ENCODE peak calls at places on chromosome 12, in eight cellular contexts. M, P, U, N, B, S, Y and V are unnamed samples.

GRCh38 chr12:67042697-67043131 is 226.4 kb upstream of the CAND1 start:
- DNase-seq in S (no peak), B (peak; percentile 53), M (peak; percentile 4), N (no peak), Y (peak; percentile 2), P (no peak), U (no peak), V (no peak)

GRCh38 chr12:121793501-121793835 is at the start of gene RHOF:
- DNase-seq in U (no peak), B (peak; percentile 42), Y (no peak), S (no peak), P (peak; percentile 61), N (peak; percentile 95), M (no peak), V (no peak)

GRCh38 chr12:111413442-111414086 is 7.8 kb downstream of the SH2B3 start:
- DNase-seq in M (peak; percentile 62), U (no peak), B (peak; percentile 43), S (peak; percentile 52), N (no peak), P (no peak), Y (peak; percentile 60), V (peak; percentile 57)

GRCh38 chr12:20436367-20436766 is 68.0 kb downstream of the PDE3A start:
- DNase-seq in M (no peak), S (no peak), U (no peak), N (no peak), B (no peak), P (no peak), Y (no peak), V (no peak)

GRCh38 chr12:100027671-100028070 is 42.9 kb upstream of the ANKS1B start:
- DNase-seq in N (no peak), Y (peak; percentile 5), P (no peak), U (no peak), M (no peak), B (no peak), S (no peak), V (no peak)

GRCh38 chr12:67701121-67701520 is 52.6 kb downstream of the DYRK2 start:
- DNase-seq in B (no peak), S (no peak), P (no peak), Y (no peak), N (no peak), U (no peak), M (no peak), V (no peak)

GRCh38 chr12:31362115-31362758 is 36.3 kb upstream of the SINHCAF start:
- DNase-seq in P (peak; percentile 29), Y (no peak), M (no peak), N (peak; percentile 71), U (peak; percentile 32), B (no peak), S (no peak), V (no peak)

GRCh38 chr12:128932521-128932920 is 79.2 kb downstream of the GLT1D1 start:
- DNase-seq in P (no peak), S (no peak), U (no peak), B (no peak), Y (no peak), N (no peak), M (no peak), V (no peak)

GRCh38 chr12:42915426-42915825 is 325.9 kb upstream of the PRICKLE1 start:
- DNase-seq in M (no peak), S (no peak), Y (no peak), P (no peak), N (no peak), B (no peak), U (no peak), V (no peak)

GRCh38 chr12:50638482-50638880 is 125.4 kb upstream of the ATF1 start:
- DNase-seq in P (no peak), Y (no peak), U (no peak), N (no peak), S (no peak), B (no peak), M (no peak), V (no peak)

GRCh38 chr12:92065018-92065499 is 80.6 kb downstream of the BTG1 start:
- DNase-seq in N (no peak), Y (no peak), P (no peak), B (no peak), M (peak; percentile 74), U (no peak), S (no peak), V (no peak)

GRCh38 chr12:71233083-71233482 is 75.3 kb upstream of the TSPAN8 start:
- DNase-seq in M (no peak), U (no peak), Y (no peak), N (no peak), B (no peak), S (no peak), P (no peak), V (no peak)

GRCh38 chr12:64781374-64782029 is 22.3 kb upstream of the GNS start:
- DNase-seq in P (no peak), N (peak; percentile 77), B (peak; percentile 51), Y (no peak), U (peak; percentile 22), S (no peak), M (no peak), V (no peak)
- TF ChIP-seq CTCF in P (no peak), N (no peak), B (no peak), Y (no peak), U (no peak), S (no peak), M (no peak), V (no peak)

GRCh38 chr12:126926023-126926600 is 1340.9 kb upstream of the TMEM132C start:
- DNase-seq in U (no peak), P (no peak), Y (no peak), N (no peak), S (no peak), B (peak; percentile 17), M (no peak), V (no peak)
- TF ChIP-seq CTCF in U (no peak), P (peak; percentile 57), Y (no peak), N (no peak), S (no peak), B (no peak), M (no peak), V (no peak)

DNA sequence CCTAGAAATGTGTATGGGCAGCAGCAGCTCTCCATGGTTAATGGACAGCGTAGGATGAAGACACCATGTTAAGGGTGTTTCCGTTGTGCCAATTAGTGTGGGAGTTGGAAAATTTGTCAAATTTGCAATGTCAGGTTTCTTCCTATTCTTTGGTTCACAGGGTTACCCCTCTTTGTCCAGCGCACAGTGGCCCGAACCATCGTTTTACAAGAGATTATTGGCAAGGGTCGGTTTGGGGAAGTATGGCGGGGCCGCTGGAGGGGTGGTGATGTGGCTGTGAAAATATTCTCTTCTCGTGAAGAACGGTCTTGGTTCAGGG is 26.0 kb upstream of the TAMALIN start:
- DNase-seq in Y (no peak), M (no peak), B (no peak), P (no peak), U (no peak), S (no peak), N (no peak), V (no peak)
- TF ChIP-seq CTCF in Y (no peak), M (no peak), B (no peak), P (no peak), U (no peak), S (no peak), N (no peak), V (no peak)

GRCh38 chr12:23060161-23060560 is 435.2 kb downstream of the ETNK1 start:
- DNase-seq in Y (no peak), S (no peak), U (no peak), N (no peak), M (no peak), B (no peak), P (no peak), V (no peak)

GRCh38 chr12:23057571-23057970 is 432.6 kb downstream of the ETNK1 start:
- DNase-seq in P (no peak), S (no peak), U (no peak), Y (no peak), B (no peak), N (no peak), M (no peak), V (no peak)

GRCh38 chr12:23049180-23049579 is 424.2 kb downstream of the ETNK1 start:
- DNase-seq in N (no peak), B (peak; percentile 40), Y (peak; percentile 0), M (peak; percentile 5), P (no peak), S (no peak), U (no peak), V (no peak)

DNA sequence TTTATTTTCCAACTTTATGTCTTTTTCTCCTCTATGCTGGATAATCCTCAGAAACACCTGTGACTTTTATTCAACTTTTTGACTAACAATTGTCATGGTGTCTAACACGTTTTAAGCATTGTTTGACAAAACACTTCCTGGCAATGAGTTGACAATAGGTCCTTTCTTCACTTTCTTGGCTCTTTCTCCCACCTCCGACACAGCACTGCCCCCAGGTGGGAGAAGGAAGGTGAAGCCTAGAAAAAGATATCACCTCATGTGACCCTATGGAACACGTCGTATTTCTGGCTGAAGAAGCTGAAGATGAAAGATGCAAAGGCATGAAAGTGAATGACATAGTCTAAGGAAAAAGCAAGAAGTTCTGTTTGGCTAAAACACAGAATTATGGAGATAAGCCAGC is 430.0 kb downstream of the ETNK1 start:
- DNase-seq in U (peak; percentile 2), P (peak; percentile 14), M (peak; percentile 22), S (no peak), N (no peak), B (peak; percentile 69), Y (peak; percentile 23), V (no peak)
- TF ChIP-seq CTCF in U (peak; percentile 55), P (peak; percentile 52), M (peak; percentile 27), S (no peak), N (no peak), B (peak; percentile 48), Y (peak; percentile 29), V (no peak)

GRCh38 chr12:122947352-122947792 is 18.9 kb downstream of the ABCB9 start:
- DNase-seq in U (no peak), S (no peak), N (no peak), M (no peak), B (no peak), P (no peak), Y (no peak), V (no peak)
- TF ChIP-seq CTCF in U (peak; percentile 15), S (no peak), N (peak; percentile 30), M (no peak), B (no peak), P (no peak), Y (no peak), V (no peak)

GRCh38 chr12:13365782-13366366 is 169.3 kb downstream of the EMP1 start:
- DNase-seq in P (no peak), Y (peak; percentile 18), N (no peak), S (peak; percentile 6), B (no peak), U (no peak), M (no peak), V (no peak)

GRCh38 chr12:13367973-13368372 is 171.4 kb downstream of the EMP1 start:
- DNase-seq in S (peak; percentile 4), M (no peak), P (no peak), N (no peak), B (no peak), Y (no peak), U (no peak), V (no peak)

GRCh38 chr12:13369496-13369895 is 173.0 kb downstream of the EMP1 start:
- DNase-seq in Y (no peak), S (no peak), U (no peak), M (no peak), B (no peak), P (no peak), N (no peak), V (no peak)

GRCh38 chr12:13368971-13369370 is 172.4 kb downstream of the EMP1 start:
- DNase-seq in N (no peak), S (no peak), M (no peak), Y (no peak), B (no peak), P (no peak), U (no peak), V (no peak)

GRCh38 chr12:13368431-13368830 is 171.9 kb downstream of the EMP1 start:
- DNase-seq in N (no peak), P (no peak), B (no peak), U (no peak), M (no peak), S (no peak), Y (no peak), V (no peak)
- TF ChIP-seq CTCF in N (no peak), P (no peak), B (no peak), U (no peak), M (no peak), S (no peak), Y (no peak), V (no peak)